ENCODE peak calls at places on chromosome 10, in nine cellular contexts. S is fibroblast of pulmonary artery; H is CD8-positive, alpha-beta T cell; Q is fibroblast of the aortic adventitia; G is neural progenitor cell; J is progenitor cell of endocrine pancreas; N is HCT116; R is endodermal cell; T is GM10248. P is an unnamed sample.

GRCh38 chr10:4725917-4726606 is 99.9 kb upstream of the AKR1E2 start:
- DNase-seq in S (peak; percentile 82), H (no peak), Q (peak; percentile 81), G (no peak), J (no peak), N (peak; percentile 83), R (no peak), T (no peak), P (no peak)

GRCh38 chr10:97025613-97026242 is 160.0 kb downstream of the SLIT1 start:
- DNase-seq in S (peak; percentile 63), H (no peak), Q (peak; percentile 43), G (peak; percentile 82), J (no peak), N (peak; percentile 47), R (peak; percentile 84), T (peak; percentile 70), P (peak; percentile 50)

GRCh38 chr10:31864834-31865518 is 63.7 kb downstream of the ARHGAP12 start:
- DNase-seq in S (peak; percentile 38), H (no peak), Q (peak; percentile 24), G (peak; percentile 19), J (no peak), N (no peak), R (no peak), T (no peak), P (no peak)

GRCh38 chr10:96833220-96834001 is 1.3 kb downstream of the LCOR start:
- DNase-seq in S (peak; percentile 55), H (no peak), Q (peak; percentile 27), G (peak; percentile 90), J (no peak), N (no peak), R (peak; percentile 79), T (peak; percentile 30), P (peak; percentile 37)

GRCh38 chr10:76036410-76036940 is 605.1 kb downstream of the LRMDA start:
- DNase-seq in S (peak; percentile 76), H (no peak), Q (peak; percentile 81), G (peak; percentile 69), J (peak; percentile 65), N (peak; percentile 26), R (peak; percentile 92), T (peak; percentile 73), P (peak; percentile 77)

GRCh38 chr10:122510736-122511135 is 49.4 kb downstream of the HTRA1 start:
- DNase-seq in S (no peak), H (no peak), Q (no peak), G (no peak), J (no peak), N (no peak), R (no peak), T (no peak), P (no peak)

GRCh38 chr10:133207627-133208026 is 22.4 kb upstream of the UTF1 start:
- DNase-seq in S (no peak), H (no peak), Q (no peak), G (no peak), J (no peak), N (no peak), R (no peak), T (no peak), P (no peak)

GRCh38 chr10:11476035-11476434 is 135.4 kb downstream of the USP6NL start:
- DNase-seq in S (no peak), H (no peak), Q (peak; percentile 1), G (peak; percentile 58), J (no peak), N (no peak), R (no peak), T (no peak), P (no peak)

GRCh38 chr10:13180788-13181187 is 19.4 kb downstream of the MCM10 start:
- DNase-seq in S (no peak), H (no peak), Q (no peak), G (no peak), J (no peak), N (no peak), R (no peak), T (no peak), P (no peak)

GRCh38 chr10:72334832-72335393 is 19.8 kb downstream of the DNAJB12 start:
- DNase-seq in S (peak; percentile 99), H (peak; percentile 82), Q (peak; percentile 86), G (no peak), J (no peak), N (no peak), R (peak; percentile 65), T (peak; percentile 77), P (no peak)

GRCh38 chr10:72336259-72337038 is 18.3 kb downstream of the DNAJB12 start:
- DNase-seq in S (peak; percentile 64), H (no peak), Q (no peak), G (no peak), J (no peak), N (no peak), R (peak; percentile 35), T (no peak), P (no peak)

GRCh38 chr10:72334196-72334831 is 20.4 kb downstream of the DNAJB12 start:
- DNase-seq in S (peak; percentile 86), H (no peak), Q (no peak), G (peak; percentile 87), J (no peak), N (no peak), R (peak; percentile 78), T (no peak), P (peak; percentile 57)

GRCh38 chr10:72337039-72337629 is 17.6 kb downstream of the DNAJB12 start:
- DNase-seq in S (peak; percentile 83), H (peak; percentile 46), Q (peak; percentile 74), G (peak; percentile 84), J (peak; percentile 60), N (no peak), R (peak; percentile 91), T (peak; percentile 68), P (peak; percentile 77)

DNA sequence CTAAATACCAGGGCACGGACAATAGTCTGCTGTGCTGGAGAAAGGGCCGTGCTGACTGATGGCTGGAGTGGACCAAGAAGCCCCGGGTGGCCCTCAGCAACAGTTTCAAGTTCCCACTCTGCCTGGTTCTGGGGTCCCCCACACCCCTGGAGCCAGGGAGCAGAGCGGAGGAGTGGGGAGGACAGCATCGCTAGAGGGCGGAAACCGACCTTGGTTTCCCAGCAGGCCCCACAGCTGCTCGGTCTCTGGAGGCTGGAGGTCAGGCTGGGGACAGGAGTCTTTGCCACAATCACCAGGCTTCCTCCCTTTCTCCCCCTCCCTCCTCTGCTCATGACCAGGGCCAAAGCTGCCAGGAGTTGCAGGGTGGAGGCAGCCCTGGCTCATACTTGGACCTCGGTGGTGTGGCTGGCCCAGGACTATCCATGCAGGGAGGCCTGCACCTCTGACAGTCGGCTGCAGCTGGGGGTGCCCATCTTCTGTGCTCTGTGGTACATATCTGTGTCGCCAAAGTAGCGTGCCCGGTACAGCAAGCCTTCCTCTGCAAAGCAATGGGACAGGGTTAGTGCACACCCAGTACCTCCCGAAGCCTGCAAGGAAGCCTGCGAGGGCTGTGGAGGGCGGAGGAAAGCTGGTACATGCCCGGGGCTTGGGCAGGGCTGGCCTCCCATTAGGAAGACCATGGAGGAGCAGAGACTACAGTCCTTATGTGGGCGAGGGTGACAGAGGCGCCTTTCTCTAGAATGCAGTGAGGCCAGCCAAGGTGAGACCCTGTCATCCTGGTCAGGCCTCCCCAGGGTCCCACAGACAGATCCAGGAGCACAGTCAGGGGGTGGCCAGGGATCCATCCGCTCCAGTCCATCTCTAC is 19.1 kb downstream of the DNAJB12 start:
- DNase-seq in S (peak; percentile 88), H (peak; percentile 34), Q (peak; percentile 65), G (no peak), J (no peak), N (no peak), R (peak; percentile 36), T (peak; percentile 68), P (no peak)
- TF ChIP-seq CTCF in S (no peak), H (no peak), Q (no peak), G (no peak), J (no peak), N (no peak), R (no peak), T (peak; percentile 14), P (no peak)

GRCh38 chr10:61973169-61973568 is 71.7 kb downstream of the ARID5B start:
- DNase-seq in S (peak; percentile 58), H (no peak), Q (peak; percentile 53), G (no peak), J (no peak), N (no peak), R (no peak), T (no peak), P (no peak)
- TF ChIP-seq CTCF in S (no peak), H (no peak), Q (no peak), G (no peak), J (no peak), N (no peak), R (no peak), T (no peak), P (no peak)

GRCh38 chr10:69636626-69637550 is 6.8 kb downstream of the FAM241B start:
- DNase-seq in S (peak; percentile 10), H (no peak), Q (no peak), G (peak; percentile 53), J (no peak), N (peak; percentile 19), R (peak; percentile 86), T (no peak), P (no peak)
- TF ChIP-seq CTCF in S (peak; percentile 30), H (no peak), Q (peak; percentile 10), G (peak; percentile 52), J (peak; percentile 17), N (peak; percentile 65), R (peak; percentile 65), T (peak; percentile 16), P (peak; percentile 36)

DNA sequence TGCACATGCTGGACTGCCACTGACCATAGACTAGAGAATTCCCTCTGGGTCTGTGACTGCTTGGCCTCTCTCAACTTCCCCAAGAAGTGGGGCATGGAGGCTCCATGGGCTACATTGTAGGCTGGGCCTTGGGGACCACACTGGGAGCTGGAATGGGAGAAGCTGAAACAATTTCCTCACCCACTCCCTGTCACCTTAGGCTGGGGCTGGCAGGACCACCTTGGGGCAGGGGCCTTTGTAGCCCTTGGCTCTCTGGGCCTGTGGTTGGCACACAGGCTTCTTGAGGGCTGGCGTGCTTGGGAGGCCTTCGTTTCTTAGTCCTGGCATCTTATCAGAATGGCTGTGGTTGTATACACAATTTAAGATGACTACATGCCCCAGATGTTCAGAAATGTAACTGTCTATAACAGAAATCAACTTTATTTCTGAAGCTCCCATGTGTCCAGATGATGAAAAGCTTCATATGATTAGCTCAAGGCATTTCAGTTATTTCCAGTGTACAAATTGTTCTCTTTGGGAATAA is 44.4 kb downstream of the LRRC18 start:
- DNase-seq in S (no peak), H (no peak), Q (no peak), G (no peak), J (no peak), N (no peak), R (no peak), T (no peak), P (no peak)
- TF ChIP-seq CTCF in S (no peak), H (no peak), Q (no peak), G (no peak), J (no peak), N (no peak), R (no peak), T (no peak), P (no peak)

P was measured in neural crest cell.